ENCODE peak calls at places on chromosomes 2 and 18, in seven cellular contexts. One of them, this sample, is unnamed.

GRCh38 chr2:120291464-120292311 is 39.0 kb downstream of the RALB start:
- DNase-seq in T-helper 9 cell: no peak
- DNase-seq in EH: peak; percentile 74
- DNase-seq in NCI-H82: no peak
- DNase-seq in mesothelial cell of epicardium: no peak
- DNase-seq in M059J: peak; percentile 81
- DNase-seq in HuH-7.5: no peak
- DNase-seq in this sample: no peak

GRCh38 chr2:65420712-65421431 is 11.5 kb downstream of the SPRED2 start:
- DNase-seq in T-helper 9 cell: no peak
- DNase-seq in NCI-H82: no peak
- DNase-seq in HuH-7.5: no peak
- DNase-seq in M059J: peak; percentile 81
- DNase-seq in mesothelial cell of epicardium: no peak
- DNase-seq in EH: peak; percentile 80
- DNase-seq in this sample: peak; percentile 65

GRCh38 chr2:140687825-140688224 is 1443.0 kb downstream of the LRP1B start:
- DNase-seq in EH: no peak
- DNase-seq in mesothelial cell of epicardium: no peak
- DNase-seq in HuH-7.5: no peak
- DNase-seq in M059J: no peak
- DNase-seq in NCI-H82: no peak
- DNase-seq in T-helper 9 cell: no peak
- DNase-seq in this sample: no peak

GRCh38 chr2:2573658-2574293 is 242.7 kb upstream of the MYT1L start:
- DNase-seq in mesothelial cell of epicardium: no peak
- DNase-seq in EH: no peak
- DNase-seq in T-helper 9 cell: no peak
- DNase-seq in M059J: no peak
- DNase-seq in HuH-7.5: no peak
- DNase-seq in NCI-H82: no peak
- DNase-seq in this sample: no peak

GRCh38 chr2:8536686-8537571 is 144.9 kb upstream of the ID2 start:
- DNase-seq in EH: no peak
- DNase-seq in mesothelial cell of epicardium: no peak
- DNase-seq in T-helper 9 cell: no peak
- DNase-seq in NCI-H82: no peak
- DNase-seq in M059J: peak; percentile 11
- DNase-seq in HuH-7.5: no peak
- DNase-seq in this sample: no peak

GRCh38 chr2:63898839-63899238 is 57.1 kb downstream of the UGP2 start:
- DNase-seq in NCI-H82: peak; percentile 21
- DNase-seq in T-helper 9 cell: no peak
- DNase-seq in M059J: no peak
- DNase-seq in HuH-7.5: no peak
- DNase-seq in mesothelial cell of epicardium: no peak
- DNase-seq in EH: no peak
- DNase-seq in this sample: no peak

GRCh38 chr2:221264318-221264717 is 307.8 kb downstream of the EPHA4 start:
- DNase-seq in mesothelial cell of epicardium: no peak
- DNase-seq in EH: no peak
- DNase-seq in NCI-H82: no peak
- DNase-seq in T-helper 9 cell: no peak
- DNase-seq in M059J: no peak
- DNase-seq in HuH-7.5: no peak
- DNase-seq in this sample: no peak

GRCh38 chr18:79217979-79218604 is 148.9 kb downstream of the ATP9B start:
- DNase-seq in EH: no peak
- DNase-seq in M059J: no peak
- DNase-seq in NCI-H82: no peak
- DNase-seq in HuH-7.5: no peak
- DNase-seq in T-helper 9 cell: no peak
- DNase-seq in mesothelial cell of epicardium: no peak
- DNase-seq in this sample: no peak

GRCh38 chr2:129934044-129934822 is 45.2 kb upstream of the RAB6C start:
- DNase-seq in EH: peak; percentile 32
- DNase-seq in T-helper 9 cell: no peak
- DNase-seq in M059J: no peak
- DNase-seq in NCI-H82: no peak
- DNase-seq in HuH-7.5: no peak
- DNase-seq in mesothelial cell of epicardium: no peak
- DNase-seq in this sample: peak; percentile 46

GRCh38 chr2:14634223-14634884 is 1.8 kb downstream of the LRATD1 start:
- DNase-seq in T-helper 9 cell: no peak
- DNase-seq in HuH-7.5: peak; percentile 17
- DNase-seq in NCI-H82: peak; percentile 94
- DNase-seq in mesothelial cell of epicardium: peak; percentile 53
- DNase-seq in EH: peak; percentile 50
- DNase-seq in M059J: peak; percentile 56
- DNase-seq in this sample: peak; percentile 44

GRCh38 chr18:48129621-48130082 is 199.2 kb upstream of the SMAD2 start:
- DNase-seq in HuH-7.5: no peak
- DNase-seq in M059J: no peak
- DNase-seq in EH: no peak
- DNase-seq in mesothelial cell of epicardium: no peak
- DNase-seq in NCI-H82: no peak
- DNase-seq in T-helper 9 cell: no peak
- DNase-seq in this sample: no peak

GRCh38 chr2:11708106-11708505 is 38.1 kb upstream of the NTSR2 start:
- DNase-seq in M059J: peak; percentile 23
- DNase-seq in mesothelial cell of epicardium: no peak
- DNase-seq in T-helper 9 cell: no peak
- DNase-seq in HuH-7.5: no peak
- DNase-seq in NCI-H82: no peak
- DNase-seq in EH: no peak
- DNase-seq in this sample: no peak

GRCh38 chr2:178386951-178387602 is 63.9 kb downstream of the PRKRA start:
- DNase-seq in HuH-7.5: no peak
- DNase-seq in M059J: no peak
- DNase-seq in NCI-H82: no peak
- DNase-seq in mesothelial cell of epicardium: no peak
- DNase-seq in EH: no peak
- DNase-seq in T-helper 9 cell: no peak
- DNase-seq in this sample: peak; percentile 21

GRCh38 chr18:62187543-62188378 is 706 bp downstream of the RELCH start:
- DNase-seq in M059J: peak; percentile 53
- DNase-seq in EH: peak; percentile 38
- DNase-seq in mesothelial cell of epicardium: no peak
- DNase-seq in HuH-7.5: no peak
- DNase-seq in T-helper 9 cell: peak; percentile 0
- DNase-seq in NCI-H82: peak; percentile 56
- DNase-seq in this sample: peak; percentile 64

GRCh38 chr2:160375037-160375436 is 118.6 kb downstream of the RBMS1 start:
- DNase-seq in EH: peak; percentile 90
- DNase-seq in HuH-7.5: no peak
- DNase-seq in mesothelial cell of epicardium: no peak
- DNase-seq in T-helper 9 cell: no peak
- DNase-seq in NCI-H82: no peak
- DNase-seq in M059J: peak; percentile 65
- DNase-seq in this sample: peak; percentile 72

GRCh38 chr2:98829586-98830270 is 98.8 kb upstream of the MGAT4A start:
- DNase-seq in T-helper 9 cell: no peak
- DNase-seq in EH: no peak
- DNase-seq in M059J: no peak
- DNase-seq in NCI-H82: no peak
- DNase-seq in mesothelial cell of epicardium: no peak
- DNase-seq in HuH-7.5: no peak
- DNase-seq in this sample: no peak

GRCh38 chr2:234556848-234557573 is 60.1 kb upstream of the ARL4C start:
- DNase-seq in M059J: peak; percentile 65
- DNase-seq in HuH-7.5: no peak
- DNase-seq in NCI-H82: no peak
- DNase-seq in EH: peak; percentile 47
- DNase-seq in mesothelial cell of epicardium: no peak
- DNase-seq in T-helper 9 cell: no peak
- DNase-seq in this sample: peak; percentile 30

GRCh38 chr2:17475285-17475684 is 43.0 kb downstream of the RAD51AP2 start:
- DNase-seq in M059J: no peak
- DNase-seq in mesothelial cell of epicardium: no peak
- DNase-seq in NCI-H82: no peak
- DNase-seq in EH: no peak
- DNase-seq in T-helper 9 cell: no peak
- DNase-seq in HuH-7.5: no peak
- DNase-seq in this sample: no peak

GRCh38 chr18:53944721-53945120 is 279.7 kb downstream of the MBD2 start:
- DNase-seq in NCI-H82: peak; percentile 22
- DNase-seq in EH: no peak
- DNase-seq in M059J: peak; percentile 12
- DNase-seq in HuH-7.5: no peak
- DNase-seq in T-helper 9 cell: no peak
- DNase-seq in mesothelial cell of epicardium: no peak
- DNase-seq in this sample: no peak

GRCh38 chr2:143558665-143559064 is 429.4 kb downstream of the ARHGAP15 start:
- DNase-seq in M059J: peak; percentile 48
- DNase-seq in mesothelial cell of epicardium: no peak
- DNase-seq in HuH-7.5: no peak
- DNase-seq in T-helper 9 cell: no peak
- DNase-seq in EH: peak; percentile 80
- DNase-seq in NCI-H82: no peak
- DNase-seq in this sample: peak; percentile 90

GRCh38 chr2:148557844-148558436 is 86.6 kb upstream of the EPC2 start:
- DNase-seq in EH: no peak
- DNase-seq in M059J: no peak
- DNase-seq in mesothelial cell of epicardium: no peak
- DNase-seq in T-helper 9 cell: no peak
- DNase-seq in HuH-7.5: no peak
- DNase-seq in NCI-H82: peak; percentile 14
- DNase-seq in this sample: no peak

GRCh38 chr2:234071664-234072063 is 21.2 kb downstream of the SPP2 start:
- DNase-seq in M059J: no peak
- DNase-seq in EH: no peak
- DNase-seq in mesothelial cell of epicardium: no peak
- DNase-seq in T-helper 9 cell: no peak
- DNase-seq in NCI-H82: no peak
- DNase-seq in HuH-7.5: no peak
- DNase-seq in this sample: no peak

GRCh38 chr2:101617188-101617587 is 80.3 kb upstream of the MAP4K4 start:
- DNase-seq in mesothelial cell of epicardium: no peak
- DNase-seq in NCI-H82: no peak
- DNase-seq in T-helper 9 cell: no peak
- DNase-seq in HuH-7.5: no peak
- DNase-seq in EH: peak; percentile 72
- DNase-seq in M059J: peak; percentile 37
- DNase-seq in this sample: peak; percentile 62

GRCh38 chr2:220076734-220077133 is 449.3 kb downstream of the SLC4A3 start:
- DNase-seq in NCI-H82: peak; percentile 31
- DNase-seq in T-helper 9 cell: no peak
- DNase-seq in EH: peak; percentile 87
- DNase-seq in mesothelial cell of epicardium: no peak
- DNase-seq in M059J: peak; percentile 43
- DNase-seq in HuH-7.5: no peak
- DNase-seq in this sample: peak; percentile 96

GRCh38 chr2:60068755-60069154 is 484.7 kb downstream of the BCL11A start:
- DNase-seq in mesothelial cell of epicardium: no peak
- DNase-seq in NCI-H82: no peak
- DNase-seq in M059J: no peak
- DNase-seq in T-helper 9 cell: no peak
- DNase-seq in HuH-7.5: no peak
- DNase-seq in EH: no peak
- DNase-seq in this sample: no peak

GRCh38 chr2:112577756-112578155 is 6.7 kb upstream of the CHCHD5 start:
- DNase-seq in HuH-7.5: no peak
- DNase-seq in M059J: peak; percentile 18
- DNase-seq in NCI-H82: no peak
- DNase-seq in EH: peak; percentile 68
- DNase-seq in T-helper 9 cell: no peak
- DNase-seq in mesothelial cell of epicardium: no peak
- DNase-seq in this sample: peak; percentile 7

GRCh38 chr2:161170377-161170776 is 10.1 kb downstream of the TANK start:
- DNase-seq in HuH-7.5: no peak
- DNase-seq in NCI-H82: no peak
- DNase-seq in T-helper 9 cell: no peak
- DNase-seq in EH: no peak
- DNase-seq in mesothelial cell of epicardium: no peak
- DNase-seq in M059J: no peak
- DNase-seq in this sample: no peak

GRCh38 chr2:161824226-161824625 is 200.0 kb downstream of the SLC4A10 start:
- DNase-seq in T-helper 9 cell: no peak
- DNase-seq in M059J: no peak
- DNase-seq in EH: no peak
- DNase-seq in HuH-7.5: no peak
- DNase-seq in mesothelial cell of epicardium: no peak
- DNase-seq in NCI-H82: no peak
- DNase-seq in this sample: no peak

GRCh38 chr2:25566694-25567093 is 106.7 kb downstream of the DTNB start:
- DNase-seq in mesothelial cell of epicardium: no peak
- DNase-seq in EH: peak; percentile 47
- DNase-seq in NCI-H82: no peak
- DNase-seq in HuH-7.5: no peak
- DNase-seq in T-helper 9 cell: no peak
- DNase-seq in M059J: no peak
- DNase-seq in this sample: peak; percentile 15

GRCh38 chr2:31384351-31384750 is 30.2 kb downstream of the XDH start:
- DNase-seq in M059J: peak; percentile 88
- DNase-seq in mesothelial cell of epicardium: no peak
- DNase-seq in EH: peak; percentile 90
- DNase-seq in NCI-H82: no peak
- DNase-seq in HuH-7.5: no peak
- DNase-seq in T-helper 9 cell: no peak
- DNase-seq in this sample: peak; percentile 82

GRCh38 chr2:68169308-68169707 is 11.6 kb downstream of the PNO1 start:
- DNase-seq in T-helper 9 cell: no peak
- DNase-seq in HuH-7.5: no peak
- DNase-seq in EH: no peak
- DNase-seq in NCI-H82: peak; percentile 21
- DNase-seq in mesothelial cell of epicardium: no peak
- DNase-seq in M059J: no peak
- DNase-seq in this sample: no peak

GRCh38 chr18:42114310-42114943 is 159.4 kb downstream of the PIK3C3 start:
- DNase-seq in mesothelial cell of epicardium: peak; percentile 35
- DNase-seq in T-helper 9 cell: peak; percentile 24
- DNase-seq in NCI-H82: peak; percentile 92
- DNase-seq in EH: peak; percentile 78
- DNase-seq in HuH-7.5: peak; percentile 6
- DNase-seq in M059J: peak; percentile 74
- DNase-seq in this sample: peak; percentile 95

GRCh38 chr2:218075975-218076811 is 7.1 kb downstream of the RUFY4 start:
- DNase-seq in T-helper 9 cell: no peak
- DNase-seq in HuH-7.5: no peak
- DNase-seq in EH: no peak
- DNase-seq in NCI-H82: peak; percentile 13
- DNase-seq in mesothelial cell of epicardium: no peak
- DNase-seq in M059J: no peak
- DNase-seq in this sample: no peak

GRCh38 chr2:183243760-183244159 is 119.5 kb downstream of the NUP35 start:
- DNase-seq in mesothelial cell of epicardium: no peak
- DNase-seq in T-helper 9 cell: no peak
- DNase-seq in EH: no peak
- DNase-seq in M059J: no peak
- DNase-seq in NCI-H82: peak; percentile 95
- DNase-seq in HuH-7.5: no peak
- DNase-seq in this sample: no peak

GRCh38 chr2:239302808-239303557 is 97.8 kb downstream of the HDAC4 start:
- DNase-seq in EH: no peak
- DNase-seq in M059J: no peak
- DNase-seq in T-helper 9 cell: no peak
- DNase-seq in NCI-H82: no peak
- DNase-seq in mesothelial cell of epicardium: no peak
- DNase-seq in HuH-7.5: no peak
- DNase-seq in this sample: no peak

GRCh38 chr2:216777637-216778273 is 82.1 kb downstream of the TNP1 start:
- DNase-seq in NCI-H82: peak; percentile 96
- DNase-seq in HuH-7.5: peak; percentile 76
- DNase-seq in mesothelial cell of epicardium: no peak
- DNase-seq in EH: peak; percentile 71
- DNase-seq in M059J: peak; percentile 73
- DNase-seq in T-helper 9 cell: no peak
- DNase-seq in this sample: no peak

GRCh38 chr2:98091738-98092137 is 4.8 kb downstream of the VWA3B start:
- DNase-seq in HuH-7.5: no peak
- DNase-seq in M059J: no peak
- DNase-seq in T-helper 9 cell: no peak
- DNase-seq in EH: no peak
- DNase-seq in NCI-H82: peak; percentile 58
- DNase-seq in mesothelial cell of epicardium: no peak
- DNase-seq in this sample: no peak

This sample was measured in adipocyte.